ENCODE peak calls at places on chromosomes 16 and 17, in five cellular contexts. R is MV-4-11; N is tibial artery; G is stimulated activated CD8-positive, alpha-beta memory T cell treated with anti-CD3 and anti-CD28 coated beads, Interleukin-12 subunit alpha, Interleukin-12 subunit beta, amount 100 ng/mL, for 4 hours; V is neural crest cell. M is an unnamed sample.

GRCh38 chr17:42270175-42270545 is 6.0 kb downstream of the STAT5B start:
- DNase-seq in R (no peak), N (no peak), G (no peak), V (no peak), M (no peak)

GRCh38 chr17:3935140-3935542 is 18.9 kb upstream of the P2RX1 start:
- DNase-seq in R (peak; percentile 16), N (no peak), G (no peak), V (peak; percentile 62), M (peak; percentile 85)

GRCh38 chr17:71084219-71084618 is 914.9 kb downstream of the KCNJ2 start:
- DNase-seq in R (peak; percentile 15), N (no peak), G (no peak), V (peak; percentile 27), M (no peak)

GRCh38 chr17:58997756-58998553 is 108.7 kb downstream of the TRIM37 start:
- DNase-seq in R (no peak), N (no peak), G (no peak), V (no peak), M (no peak)

GRCh38 chr17:34580685-34581445 is 1.5 kb downstream of the TMEM132E start:
- DNase-seq in R (no peak), N (no peak), G (no peak), V (no peak), M (no peak)

GRCh38 chr16:82641336-82641984 is 14.7 kb downstream of the CDH13 start:
- DNase-seq in R (no peak), N (no peak), G (no peak), V (no peak), M (no peak)

GRCh38 chr16:47927330-47927729 is 228.5 kb downstream of the ABCC12 start:
- DNase-seq in R (no peak), N (no peak), G (no peak), V (no peak), M (no peak)

GRCh38 chr17:48612854-48613691 is 2.0 kb downstream of the HOXB8 start:
- DNase-seq in R (peak; percentile 5), N (no peak), G (no peak), V (no peak), M (no peak)

GRCh38 chr17:47266782-47267181 is 13.2 kb downstream of the ITGB3 start:
- DNase-seq in R (no peak), N (no peak), G (no peak), V (no peak), M (no peak)

GRCh38 chr17:79837888-79838540 is 1.2 kb downstream of the CBX4 start:
- DNase-seq in R (peak; percentile 45), N (no peak), G (no peak), V (no peak), M (no peak)

GRCh38 chr16:19844945-19845641 is 39.6 kb downstream of the GPRC5B start:
- DNase-seq in R (no peak), N (no peak), G (no peak), V (no peak), M (peak; percentile 27)

GRCh38 chr17:12395733-12396354 is 269.8 kb upstream of the MYOCD start:
- DNase-seq in R (no peak), N (no peak), G (no peak), V (peak; percentile 27), M (no peak)

GRCh38 chr17:49585422-49586027 is 9.9 kb downstream of the NXPH3 start:
- DNase-seq in R (no peak), N (no peak), G (no peak), V (no peak), M (peak; percentile 47)

M was measured in cardiac septum.